ENCODE peak calls at places on chromosomes 4 and X, in seven cellular contexts. K is A172; E is aorta; C is esophagus squamous epithelium; J is activated naive CD8-positive, alpha-beta T cell treated with anti-CD3 and anti-CD28 coated beads for 36 hours; A is HS-5; S is H7. B is an unnamed sample.

GRCh38 chr4:6424425-6424824 is 48.0 kb downstream of the PPP2R2C start:
- DNase-seq in K (no peak), E (peak), C (no peak), J (no peak), A (no peak), S (no peak), B (no peak)

GRCh38 chr4:99998062-99998880 is 48.2 kb upstream of the H2AZ1 start:
- DNase-seq in K (peak), E (no peak), C (no peak), J (no peak), A (peak), S (peak), B (no peak)

GRCh38 chrX:76454456-76454927 is 27.0 kb downstream of the MAGEE1 start:
- DNase-seq in K (peak), E (no peak), C (no peak), J (no peak), A (no peak), S (peak), B (no peak)

GRCh38 chr4:184514121-184514988 is 40.0 kb upstream of the IRF2 start:
- DNase-seq in K (peak), E (no peak), C (peak), J (peak), A (peak), S (no peak), B (peak)

GRCh38 chr4:145814246-145814645 is 124.4 kb downstream of the ZNF827 start:
- DNase-seq in K (no peak), E (no peak), C (no peak), J (no peak), A (no peak), S (no peak), B (no peak)

GRCh38 chr4:30605616-30606015 is 114.6 kb upstream of the PCDH7 start:
- DNase-seq in K (no peak), E (no peak), C (no peak), J (no peak), A (no peak), S (no peak), B (no peak)

GRCh38 chrX:149073464-149073863 is 431.6 kb downstream of the IDS start:
- DNase-seq in K (no peak), E (no peak), C (no peak), J (no peak), A (no peak), S (no peak), B (no peak)

GRCh38 chr4:40333921-40334352 is 1.2 kb upstream of the CHRNA9 start:
- DNase-seq in K (peak), E (no peak), C (no peak), J (no peak), A (peak), S (peak), B (no peak)

GRCh38 chrX:357693-358471 is 28.8 kb downstream of the PPP2R3B start:
- DNase-seq in K (peak), E (peak), C (no peak), J (peak), A (peak), S (no peak), B (no peak)

GRCh38 chr4:150714462-150715438 is 132.8 kb downstream of the MAB21L2 start:
- DNase-seq in K (no peak), E (no peak), C (no peak), J (no peak), A (no peak), S (no peak), B (no peak)

GRCh38 chr4:90799895-90800294 is 672.7 kb downstream of the CCSER1 start:
- DNase-seq in K (no peak), E (no peak), C (no peak), J (no peak), A (no peak), S (no peak), B (no peak)

GRCh38 chr4:38612996-38613395 is 51.0 kb upstream of the KLF3 start:
- DNase-seq in K (no peak), E (no peak), C (no peak), J (no peak), A (no peak), S (no peak), B (no peak)

GRCh38 chrX:50054147-50054546 is 131.8 kb downstream of the CLCN5 start:
- DNase-seq in K (no peak), E (no peak), C (no peak), J (no peak), A (no peak), S (peak), B (no peak)

GRCh38 chrX:150569155-150569477 is 695 bp downstream of the MTM1 start:
- DNase-seq in K (no peak), E (no peak), C (no peak), J (peak), A (no peak), S (no peak), B (peak)

GRCh38 chrX:132219343-132219768 is at the start of gene RAP2C:
- DNase-seq in K (peak), E (peak), C (peak), J (peak), A (no peak), S (peak), B (peak)

GRCh38 chr4:44447563-44448504 is 775 bp downstream of the KCTD8 start:
- DNase-seq in K (no peak), E (peak), C (no peak), J (peak), A (no peak), S (peak), B (no peak)

GRCh38 chr4:169117591-169118081 is 107.6 kb upstream of the CBR4 start:
- DNase-seq in K (peak), E (peak), C (no peak), J (no peak), A (peak), S (no peak), B (no peak)

GRCh38 chr4:106583567-106583966 is 215.0 kb upstream of the GIMD1 start:
- DNase-seq in K (peak), E (no peak), C (no peak), J (no peak), A (peak), S (no peak), B (no peak)

GRCh38 chrX:77432998-77433397 is 14.2 kb upstream of the FGF16 start:
- DNase-seq in K (no peak), E (no peak), C (no peak), J (no peak), A (no peak), S (no peak), B (no peak)

GRCh38 chr4:173257732-173258717 is 76.1 kb downstream of the HMGB2 start:
- DNase-seq in K (peak), E (peak), C (no peak), J (peak), A (no peak), S (peak), B (peak)

GRCh38 chr4:95546236-95546635 is 2.5 kb downstream of the UNC5C start:
- DNase-seq in K (peak), E (no peak), C (no peak), J (no peak), A (no peak), S (no peak), B (no peak)

GRCh38 chr4:168558587-168558986 is 61.7 kb downstream of the PALLD start:
- DNase-seq in K (peak), E (no peak), C (no peak), J (no peak), A (peak), S (no peak), B (no peak)

GRCh38 chr4:102429553-102429952 is 71.6 kb upstream of the NFKB1 start:
- DNase-seq in K (peak), E (no peak), C (no peak), J (no peak), A (peak), S (no peak), B (no peak)

GRCh38 chr4:106017975-106018374 is 122.7 kb downstream of the NPNT start:
- DNase-seq in K (no peak), E (no peak), C (no peak), J (no peak), A (no peak), S (no peak), B (no peak)

GRCh38 chrX:77442728-77443127 is 4.5 kb upstream of the FGF16 start:
- DNase-seq in K (peak), E (no peak), C (no peak), J (no peak), A (peak), S (no peak), B (no peak)

GRCh38 chrX:13507893-13508292 is 61.5 kb upstream of the EGFL6 start:
- DNase-seq in K (no peak), E (no peak), C (no peak), J (no peak), A (no peak), S (no peak), B (no peak)

GRCh38 chr4:29708473-29708872 is 1011.7 kb upstream of the PCDH7 start:
- DNase-seq in K (peak), E (no peak), C (no peak), J (no peak), A (peak), S (no peak), B (no peak)

GRCh38 chr4:16001484-16001858 is 38.5 kb upstream of the FGFBP2 start:
- DNase-seq in K (peak), E (no peak), C (no peak), J (peak), A (peak), S (peak), B (peak)

GRCh38 chr4:101792056-101792575 is 1.6 kb downstream of the BANK1 start:
- DNase-seq in K (no peak), E (no peak), C (no peak), J (no peak), A (no peak), S (no peak), B (no peak)

B was measured in effector memory CD8-positive, alpha-beta T cell.